ENCODE peak calls at places on chromosomes 12 and 14, in five cellular contexts. I is tibial artery, P is caudate nucleus, X is AG08395, Y is GM10248. V is an unnamed sample.
A peak's percentile ranks its signal among the peaks of the same experiment; 100 is the strongest.

GRCh38 chr12:118981285-118982201 is at the start of gene SRRM4:
- DNase-seq in X (no peak), Y (peak; percentile 24), I (no peak), P (peak; percentile 70), V (peak; percentile 84)

GRCh38 chr12:80472912-80473500 is 29.0 kb downstream of the PTPRQ start:
- DNase-seq in P (no peak), I (no peak), X (peak; percentile 29), Y (peak; percentile 21), V (no peak)

GRCh38 chr14:24960816-24961215 is 89.1 kb downstream of the STXBP6 start:
- DNase-seq in X (peak; percentile 50), P (no peak), I (no peak), Y (no peak), V (no peak)

GRCh38 chr14:56099081-56099797 is 19.0 kb upstream of the PELI2 start:
- DNase-seq in I (no peak), Y (no peak), X (no peak), P (no peak), V (no peak)

GRCh38 chr14:90559811-90560492 is 163.1 kb downstream of the CALM1 start:
- DNase-seq in X (no peak), I (no peak), P (no peak), Y (no peak), V (no peak)

GRCh38 chr12:47244730-47245285 is 165.0 kb upstream of the AMIGO2 start:
- DNase-seq in X (no peak), I (no peak), Y (no peak), P (no peak), V (no peak)

GRCh38 chr12:131506426-131506825 is 204.5 kb upstream of the SFSWAP start:
- DNase-seq in I (no peak), Y (no peak), X (no peak), P (no peak), V (no peak)

GRCh38 chr14:93004699-93005082 is 81.7 kb downstream of the CHGA start:
- DNase-seq in Y (no peak), I (no peak), P (no peak), X (no peak), V (no peak)

GRCh38 chr12:74537126-74537706 is 419 bp upstream of the ATXN7L3B start:
- DNase-seq in P (no peak), I (no peak), Y (peak; percentile 67), X (peak; percentile 47), V (no peak)

GRCh38 chr12:118402251-118402650 is 25.9 kb downstream of the SUDS3 start:
- DNase-seq in I (no peak), X (peak; percentile 88), P (no peak), Y (no peak), V (peak; percentile 18)

GRCh38 chr12:69932154-69932553 is 107.1 kb downstream of the MYRFL start:
- DNase-seq in I (no peak), X (no peak), P (no peak), Y (no peak), V (no peak)

GRCh38 chr12:95762123-95762785 is 28.3 kb downstream of the NTN4 start:
- DNase-seq in I (no peak), P (no peak), X (no peak), Y (no peak), V (no peak)

GRCh38 chr12:20931894-20932293 is 121.4 kb downstream of the SLCO1B3 start:
- DNase-seq in Y (no peak), P (no peak), I (no peak), X (no peak), V (no peak)

GRCh38 chr14:92540472-92541048 is 27.0 kb downstream of the RIN3 start:
- DNase-seq in Y (no peak), I (peak; percentile 96), X (peak; percentile 94), P (no peak), V (no peak)

GRCh38 chr12:12230275-12230674 is 36.6 kb downstream of the LRP6 start:
- DNase-seq in I (no peak), X (no peak), Y (no peak), P (no peak), V (no peak)

GRCh38 chr12:98416845-98417244 is 98.5 kb upstream of the TMPO start:
- DNase-seq in P (no peak), X (peak; percentile 31), Y (no peak), I (no peak), V (no peak)

GRCh38 chr14:68877993-68878575 is 85.2 kb upstream of the ZFP36L1 start:
- DNase-seq in X (no peak), P (no peak), I (no peak), Y (no peak), V (no peak)

GRCh38 chr14:73786942-73787759 is 64.5 kb upstream of the PTGR2 start:
- DNase-seq in P (peak; percentile 42), X (peak; percentile 25), I (peak; percentile 56), Y (peak; percentile 60), V (peak; percentile 83)

GRCh38 chr12:132651444-132652100 is 33.0 kb downstream of the P2RX2 start:
- DNase-seq in I (no peak), X (no peak), Y (no peak), P (no peak), V (no peak)

GRCh38 chr12:113056631-113057488 is at the start of gene DTX1:
- DNase-seq in X (no peak), I (no peak), P (peak; percentile 35), Y (peak; percentile 31), V (no peak)

GRCh38 chr12:12333980-12334709 is 15.9 kb downstream of the MANSC1 start:
- DNase-seq in I (no peak), X (peak; percentile 71), Y (peak; percentile 80), P (peak; percentile 3), V (peak; percentile 22)

GRCh38 chr12:121990692-121991603 is 30.7 kb upstream of the BCL7A start:
- DNase-seq in X (peak; percentile 54), I (no peak), P (no peak), Y (peak; percentile 71), V (no peak)

GRCh38 chr14:97723834-97724770 is 926.9 kb downstream of the VRK1 start:
- DNase-seq in I (no peak), X (no peak), Y (no peak), P (no peak), V (no peak)

GRCh38 chr12:50394469-50395029 is 1.9 kb downstream of the FAM186A start:
- DNase-seq in Y (no peak), P (no peak), X (no peak), I (no peak), V (no peak)

GRCh38 chr12:59396519-59396918 is 199.3 kb upstream of the SLC16A7 start:
- DNase-seq in X (no peak), Y (no peak), P (no peak), I (no peak), V (no peak)

V was measured in dorsolateral prefrontal cortex.